ENCODE peak calls at places on chromosomes 2 and 18, in seven cellular contexts. Q is ACHN, T is adrenal gland, I is GM10248, H is NCI-H510A, Y is T-helper 1 cell, Z is AG10803. S is an unnamed sample.

GRCh38 chr2:96065381-96065930 is 30.7 kb upstream of the GPAT2 start:
- DNase-seq in Q (no peak), T (no peak), I (no peak), H (no peak), Y (no peak), Z (no peak), S (no peak)

GRCh38 chr18:26493021-26493420 is 55.3 kb downstream of the KCTD1 start:
- DNase-seq in Q (no peak), T (peak), I (no peak), H (no peak), Y (no peak), Z (peak), S (no peak)

GRCh38 chr2:36831185-36831584 is 134.7 kb downstream of the VIT start:
- DNase-seq in Q (no peak), T (no peak), I (no peak), H (no peak), Y (no peak), Z (no peak), S (no peak)

GRCh38 chr2:132691556-132691955 is 21.6 kb upstream of the LYPD1 start:
- DNase-seq in Q (no peak), T (no peak), I (no peak), H (no peak), Y (no peak), Z (no peak), S (no peak)

GRCh38 chr2:112534826-112535225 is 7.4 kb upstream of the POLR1B start:
- DNase-seq in Q (no peak), T (no peak), I (no peak), H (no peak), Y (no peak), Z (no peak), S (no peak)

GRCh38 chr18:57780318-57781127 is 22.6 kb downstream of the ATP8B1 start:
- DNase-seq in Q (no peak), T (no peak), I (peak), H (no peak), Y (no peak), Z (peak), S (no peak)

GRCh38 chr2:5798083-5798482 is 105.9 kb downstream of the SOX11 start:
- DNase-seq in Q (peak), T (no peak), I (no peak), H (no peak), Y (no peak), Z (peak), S (no peak)

GRCh38 chr2:215434447-215435260 is 1.2 kb downstream of the FN1 start:
- DNase-seq in Q (no peak), T (no peak), I (no peak), H (no peak), Y (no peak), Z (peak), S (no peak)

GRCh38 chr18:55863876-55864275 is 275.9 kb upstream of the TCF4 start:
- DNase-seq in Q (no peak), T (no peak), I (no peak), H (no peak), Y (no peak), Z (peak), S (no peak)

GRCh38 chr18:77065221-77065981 is 67.2 kb downstream of the MBP start:
- DNase-seq in Q (peak), T (no peak), I (no peak), H (no peak), Y (no peak), Z (peak), S (no peak)

GRCh38 chr2:39313575-39313974 is 69.8 kb upstream of the CDKL4 start:
- DNase-seq in Q (no peak), T (no peak), I (no peak), H (no peak), Y (no peak), Z (peak), S (no peak)

GRCh38 chr18:46247938-46248337 is 143.8 kb downstream of the HAUS1 start:
- DNase-seq in Q (no peak), T (no peak), I (no peak), H (no peak), Y (no peak), Z (no peak), S (no peak)

GRCh38 chr2:63484481-63484880 is 103.8 kb downstream of the WDPCP start:
- DNase-seq in Q (no peak), T (no peak), I (no peak), H (no peak), Y (no peak), Z (no peak), S (no peak)

GRCh38 chr2:117785740-117786139 is 28.8 kb upstream of the DDX18 start:
- DNase-seq in Q (peak), T (peak), I (peak), H (no peak), Y (no peak), Z (peak), S (peak)

GRCh38 chr2:183009249-183009899 is 28.9 kb downstream of the NCKAP1 start:
- DNase-seq in Q (no peak), T (no peak), I (no peak), H (no peak), Y (no peak), Z (no peak), S (no peak)

GRCh38 chr18:43571078-43571689 is 293.9 kb upstream of the SYT4 start:
- DNase-seq in Q (peak), T (no peak), I (no peak), H (no peak), Y (no peak), Z (peak), S (peak)

S was measured in thyroid gland.